ENCODE peak calls at places on chromosomes 11 and 22, in four cellular contexts. L is fibroblast of the aortic adventitia, V is psoas muscle, E is AG09319. I is an unnamed sample.

GRCh38 chr11:91587131-91587530 is 637.5 kb upstream of the FAT3 start:
- DNase-seq in V (no peak), L (no peak), E (no peak), I (no peak)

GRCh38 chr11:99554232-99554903 is 533.6 kb downstream of the CNTN5 start:
- DNase-seq in L (no peak), V (no peak), E (no peak), I (no peak)

GRCh38 chr22:20940904-20941385 is 23.7 kb downstream of the CRKL start:
- DNase-seq in L (no peak), E (no peak), V (no peak), I (no peak)

GRCh38 chr11:130839950-130840666 is 76.2 kb downstream of the SNX19 start:
- DNase-seq in L (peak), E (no peak), V (no peak), I (no peak)

GRCh38 chr11:119115484-119116234 is 5.7 kb upstream of the HINFP start:
- DNase-seq in L (no peak), E (no peak), V (peak), I (no peak)

GRCh38 chr11:115391598-115391997 is 112.6 kb downstream of the CADM1 start:
- DNase-seq in V (no peak), L (no peak), E (no peak), I (no peak)

GRCh38 chr11:69708731-69709401 is 5.0 kb upstream of the FGF19 start:
- DNase-seq in L (no peak), E (no peak), V (no peak), I (no peak)

GRCh38 chr11:10922944-10923343 is 65.1 kb upstream of the ZBED5 start:
- DNase-seq in V (no peak), L (no peak), E (no peak), I (no peak)

GRCh38 chr22:46373838-46374662 is 38.5 kb downstream of the TRMU start:
- DNase-seq in L (no peak), E (no peak), V (no peak), I (no peak)

GRCh38 chr11:77411238-77411637 is 62.7 kb downstream of the PAK1 start:
- DNase-seq in L (peak), E (no peak), V (peak), I (no peak)

GRCh38 chr11:18223937-18224387 is 12.6 kb downstream of the SAA4 start:
- DNase-seq in E (no peak), V (no peak), L (no peak), I (no peak)

GRCh38 chr22:25953919-25954318 is 211.9 kb downstream of the MYO18B start:
- DNase-seq in L (no peak), V (no peak), E (no peak), I (no peak)

GRCh38 chr11:103486609-103487008 is 377.4 kb downstream of the DYNC2H1 start:
- DNase-seq in E (no peak), L (no peak), V (no peak), I (no peak)

GRCh38 chr22:40415531-40416266 is 45.3 kb downstream of the SGSM3 start:
- DNase-seq in E (no peak), V (no peak), L (no peak), I (no peak)

GRCh38 chr22:31738566-31738965 is 11.4 kb downstream of the PRR14L start:
- DNase-seq in E (no peak), L (peak), V (no peak), I (no peak)
- TF ChIP-seq CTCF in E (no peak), L (no peak), V (no peak), I (no peak)

GRCh38 chr11:12951376-12951775 is 57.7 kb upstream of the RASSF10 start:
- DNase-seq in L (no peak), V (no peak), E (no peak), I (no peak)
- TF ChIP-seq CTCF in L (no peak), V (no peak), E (no peak), I (no peak)

DNA sequence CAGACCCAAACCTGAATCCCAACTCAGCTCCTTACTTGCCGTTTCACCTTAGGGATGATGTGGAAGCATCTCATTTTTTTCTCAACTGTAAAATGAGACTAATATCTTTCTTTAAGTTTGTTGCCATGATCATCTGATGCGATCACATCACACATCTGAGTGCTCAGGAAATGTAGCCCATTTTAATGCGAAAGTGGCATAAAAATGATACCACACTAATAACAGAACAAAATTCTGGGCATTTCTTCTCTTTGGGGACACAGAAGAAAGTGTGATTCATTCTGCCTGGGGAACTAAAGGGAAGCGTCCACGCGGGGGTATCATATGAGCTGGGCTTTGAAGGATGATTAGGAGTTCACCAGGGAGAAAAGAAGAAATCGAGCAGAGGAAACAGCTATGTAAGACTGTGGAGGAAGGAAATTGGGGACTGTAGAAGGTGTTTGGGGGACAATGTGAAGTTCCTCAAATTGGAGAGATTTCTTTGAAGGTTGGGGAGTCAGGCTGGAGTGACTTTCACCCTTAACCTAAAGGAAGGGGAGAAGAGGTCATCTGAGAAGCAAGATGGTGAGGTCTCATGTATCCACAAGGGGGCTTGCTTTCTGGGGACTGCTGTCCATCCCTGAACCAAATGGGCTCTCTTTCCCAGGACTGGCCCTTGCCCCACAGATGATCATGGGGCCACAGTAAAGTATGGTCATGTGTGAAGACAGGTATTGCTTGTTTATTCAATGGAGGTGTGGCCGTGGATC is 49.7 kb upstream of the NNMT start:
- DNase-seq in L (no peak), V (no peak), E (no peak), I (no peak)
- TF ChIP-seq CTCF in L (no peak), V (no peak), E (no peak), I (no peak)

DNA sequence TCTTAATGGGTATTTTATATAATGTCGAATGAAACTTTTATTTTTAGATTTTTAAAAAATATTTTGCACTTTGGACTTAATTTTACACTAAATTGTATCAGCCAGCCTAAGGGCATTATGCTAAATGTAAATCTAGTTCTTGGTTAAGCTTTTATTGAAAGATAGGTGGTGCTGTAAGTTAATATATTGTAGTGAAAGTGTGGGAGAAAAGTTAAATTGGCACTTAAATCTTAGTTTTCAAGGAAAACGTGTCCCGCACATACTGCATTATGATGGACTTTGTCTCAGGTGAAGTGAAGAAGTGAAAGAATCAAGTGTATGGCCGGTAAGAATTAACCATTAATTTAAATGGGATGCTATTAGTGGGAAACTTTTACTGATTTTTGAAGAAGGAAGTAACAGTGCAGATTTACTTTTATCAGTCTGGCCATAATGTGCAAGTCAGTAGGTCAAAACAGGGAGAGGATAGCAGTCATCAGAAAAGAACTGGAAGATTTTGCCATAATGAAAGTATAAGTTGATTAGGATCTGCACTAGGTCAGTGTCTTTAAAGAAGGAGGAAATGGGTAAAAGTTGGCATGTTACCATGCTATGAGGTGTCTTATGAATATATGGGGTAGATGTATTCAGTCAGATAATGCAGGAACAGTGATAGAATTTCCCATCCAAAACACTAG is 81.6 kb downstream of the PDHX start:
- DNase-seq in L (peak), V (no peak), E (no peak), I (no peak)
- TF ChIP-seq CTCF in L (peak), V (peak), E (peak), I (no peak)

GRCh38 chr11:122653911-122654310 is 1.6 kb upstream of the UBASH3B start:
- DNase-seq in L (peak), V (no peak), E (no peak), I (no peak)

GRCh38 chr11:122655527-122656072 is at the start of gene UBASH3B:
- DNase-seq in L (peak), E (peak), V (peak), I (peak)

GRCh38 chr11:122656073-122656630 is 630 bp downstream of the UBASH3B start:
- DNase-seq in L (no peak), V (peak), E (no peak), I (no peak)

GRCh38 chr11:122659676-122660571 is 4.4 kb downstream of the UBASH3B start:
- DNase-seq in E (no peak), V (no peak), L (no peak), I (no peak)

GRCh38 chr11:122656631-122657101 is 1.1 kb downstream of the UBASH3B start:
- DNase-seq in L (peak), E (no peak), V (peak), I (no peak)
- TF ChIP-seq CTCF in L (no peak), E (no peak), V (no peak), I (no peak)